ENCODE peak calls at places on chromosomes 2 and 18, in six cellular contexts. U is H1, Z is WTC11, B is K562, N is HepG2, X is GM12878. I is an unnamed sample.

GRCh38 chr2:165470351-165470750 is 853 bp downstream of the CSRNP3 start:
- DNase-seq in U (no peak), Z (no peak), B (no peak), N (no peak), X (no peak), I (no peak)

GRCh38 chr2:200782243-200782642 is 29.5 kb upstream of the BZW1 start:
- DNase-seq in U (no peak), Z (no peak), B (no peak), N (no peak), X (no peak), I (no peak)

GRCh38 chr2:143903172-143903856 is 616.6 kb downstream of the ZEB2 start:
- DNase-seq in U (no peak), Z (no peak), B (no peak), N (no peak), X (no peak), I (no peak)

GRCh38 chr18:63603772-63604171 is 16.6 kb downstream of the SERPINB13 start:
- DNase-seq in U (no peak), Z (no peak), B (no peak), N (no peak), X (peak; percentile 42), I (no peak)

GRCh38 chr2:98715812-98716451 is 15.0 kb downstream of the MGAT4A start:
- DNase-seq in U (no peak), Z (no peak), B (no peak), N (no peak), X (no peak), I (no peak)

GRCh38 chr2:228224410-228224809 is 42.9 kb upstream of the SPHKAP start:
- DNase-seq in U (no peak), Z (no peak), B (no peak), N (no peak), X (no peak), I (no peak)

GRCh38 chr2:229342376-229342775 is 71.3 kb upstream of the PID1 start:
- DNase-seq in U (peak; percentile 89), Z (peak; percentile 83), B (peak; percentile 13), N (peak; percentile 4), X (no peak), I (peak; percentile 26)

GRCh38 chr2:54878182-54878581 is 154.7 kb downstream of the EML6 start:
- DNase-seq in U (no peak), Z (no peak), B (peak; percentile 14), N (no peak), X (no peak), I (no peak)

GRCh38 chr18:34540897-34541296 is 169.2 kb upstream of the DTNA start:
- DNase-seq in U (no peak), Z (no peak), B (no peak), N (no peak), X (no peak), I (no peak)

GRCh38 chr18:45851196-45851925 is 25.9 kb downstream of the SIGLEC15 start:
- DNase-seq in U (no peak), Z (no peak), B (no peak), N (no peak), X (no peak), I (no peak)

GRCh38 chr2:121816797-121817196 is 61.3 kb downstream of the TSN start:
- DNase-seq in U (no peak), Z (no peak), B (no peak), N (no peak), X (no peak), I (no peak)

GRCh38 chr2:179201884-179202283 is 62.7 kb downstream of the SESTD1 start:
- DNase-seq in U (no peak), Z (no peak), B (no peak), N (no peak), X (no peak), I (peak; percentile 8)

GRCh38 chr2:84906900-84907714 is 1.7 kb downstream of the TMSB10 start:
- DNase-seq in U (no peak), Z (no peak), B (peak; percentile 22), N (peak; percentile 57), X (no peak), I (peak; percentile 83)

GRCh38 chr18:74897971-74898657 is 300.4 kb downstream of the ZNF407 start:
- DNase-seq in U (no peak), Z (no peak), B (no peak), N (no peak), X (no peak), I (no peak)

GRCh38 chr2:219387284-219388126 is at the start of gene DNPEP:
- DNase-seq in U (peak; percentile 96), Z (peak; percentile 92), B (peak; percentile 92), N (peak; percentile 86), X (peak; percentile 44), I (peak; percentile 73)

GRCh38 chr18:59493019-59493418 is 134.0 kb upstream of the LMAN1 start:
- DNase-seq in U (no peak), Z (no peak), B (no peak), N (no peak), X (no peak), I (no peak)

GRCh38 chr18:44856157-44856556 is 175.5 kb downstream of the SETBP1 start:
- DNase-seq in U (no peak), Z (no peak), B (no peak), N (no peak), X (no peak), I (no peak)

GRCh38 chr2:54041135-54041534 is 70.3 kb upstream of the PSME4 start:
- DNase-seq in U (no peak), Z (no peak), B (no peak), N (no peak), X (no peak), I (no peak)

GRCh38 chr2:62467475-62468321 is 38.3 kb downstream of the TMEM17 start:
- DNase-seq in U (no peak), Z (no peak), B (no peak), N (peak; percentile 71), X (no peak), I (no peak)

GRCh38 chr2:40096360-40096759 is 317.3 kb upstream of the THUMPD2 start:
- DNase-seq in U (no peak), Z (no peak), B (no peak), N (no peak), X (no peak), I (no peak)

GRCh38 chr18:58364867-58365533 is 263.9 kb downstream of the ALPK2 start:
- DNase-seq in U (no peak), Z (no peak), B (no peak), N (no peak), X (no peak), I (no peak)

GRCh38 chr2:200156140-200156858 is 150.2 kb upstream of the SPATS2L start:
- DNase-seq in U (no peak), Z (no peak), B (no peak), N (peak; percentile 24), X (no peak), I (no peak)

GRCh38 chr18:12307871-12308385 is at the start of gene TUBB6:
- DNase-seq in U (peak; percentile 81), Z (peak; percentile 73), B (peak; percentile 93), N (no peak), X (no peak), I (no peak)

GRCh38 chr2:204869142-204869823 is 324.0 kb downstream of the PARD3B start:
- DNase-seq in U (no peak), Z (no peak), B (no peak), N (no peak), X (no peak), I (no peak)

GRCh38 chr2:134250840-134251461 is 2.9 kb upstream of the MGAT5 start:
- DNase-seq in U (no peak), Z (no peak), B (no peak), N (no peak), X (no peak), I (no peak)

GRCh38 chr18:37764526-37764925 is 198.9 kb upstream of the CELF4 start:
- DNase-seq in U (no peak), Z (no peak), B (no peak), N (no peak), X (no peak), I (no peak)

GRCh38 chr18:37762076-37762475 is 196.5 kb upstream of the CELF4 start:
- DNase-seq in U (no peak), Z (no peak), B (no peak), N (no peak), X (no peak), I (no peak)
- TF ChIP-seq ATF3 in U (no peak), Z (no peak), B (no peak), N (no peak), X (no peak), I (no peak)

DNA sequence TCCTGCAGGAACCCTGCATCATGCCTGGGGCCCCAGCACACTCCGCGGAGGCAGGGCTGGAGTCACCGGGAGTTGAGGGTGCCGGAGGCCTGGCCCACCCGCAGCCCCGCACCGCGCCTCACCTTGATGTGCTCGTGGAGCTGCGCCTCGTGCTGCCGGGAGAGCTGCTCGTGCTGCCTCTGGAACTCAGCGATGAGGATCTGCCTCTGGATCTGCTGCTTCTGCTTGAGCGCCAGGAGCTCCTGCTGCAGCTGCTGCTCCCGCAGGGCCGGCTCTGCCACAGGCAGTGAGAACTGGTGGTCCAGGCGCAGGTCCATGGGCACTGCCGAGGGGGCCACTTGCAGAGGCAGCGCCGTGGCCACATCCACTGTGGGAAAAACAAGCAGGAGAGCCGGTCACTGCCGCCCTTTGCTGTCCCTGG is 211.1 kb downstream of the HDAC4 start:
- DNase-seq in U (no peak), Z (no peak), B (no peak), N (no peak), X (no peak), I (no peak)
- TF ChIP-seq ATF3 in U (no peak), Z (no peak), B (no peak), N (no peak), X (no peak), I (no peak)

GRCh38 chr2:238449241-238449640 is 22.5 kb downstream of the ASB1 start:
- DNase-seq in U (no peak), Z (no peak), B (no peak), N (no peak), X (no peak), I (no peak)

GRCh38 chr2:238446371-238446770 is 19.6 kb downstream of the ASB1 start:
- DNase-seq in U (peak; percentile 19), Z (no peak), B (no peak), N (no peak), X (no peak), I (no peak)

GRCh38 chr2:238448031-238448955 is 21.6 kb downstream of the ASB1 start:
- DNase-seq in U (no peak), Z (no peak), B (no peak), N (no peak), X (no peak), I (no peak)

GRCh38 chr2:238450440-238450861 is 23.7 kb downstream of the ASB1 start:
- DNase-seq in U (no peak), Z (no peak), B (no peak), N (no peak), X (no peak), I (no peak)

DNA sequence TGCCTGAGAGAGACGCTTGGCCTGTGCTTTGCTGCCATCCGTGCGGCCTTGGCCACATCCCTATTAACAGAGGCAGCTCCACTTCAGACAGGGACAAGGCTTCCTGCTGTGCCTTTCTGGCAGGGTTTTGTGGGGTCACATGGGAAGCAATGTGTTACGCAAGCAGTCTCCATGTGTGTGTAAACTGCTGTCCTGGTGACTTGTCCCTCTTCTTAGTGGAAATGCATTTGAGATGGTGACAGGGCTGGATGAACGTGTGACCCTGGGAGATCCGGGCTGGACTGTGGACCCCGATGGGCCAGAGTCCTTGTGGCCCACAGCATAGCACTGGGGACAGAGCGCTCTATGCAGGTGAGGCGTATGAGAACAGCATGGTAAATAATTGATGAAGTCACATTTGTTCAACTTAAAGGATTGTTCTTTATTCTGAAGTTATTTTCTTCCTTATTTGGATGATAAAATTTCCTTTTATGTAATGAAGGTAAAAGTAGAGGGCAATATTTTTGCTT is 23.2 kb downstream of the ASB1 start:
- DNase-seq in U (no peak), Z (no peak), B (no peak), N (peak; percentile 98), X (no peak), I (no peak)
- TF ChIP-seq ATF3 in U (no peak), Z (no peak), B (no peak), N (peak; percentile 46), X (no peak), I (no peak)

GRCh38 chr2:241150660-241151530 is 628 bp downstream of the PPP1R7 start:
- DNase-seq in U (no peak), Z (no peak), B (no peak), N (no peak), X (no peak), I (no peak)
- TF ChIP-seq ATF3 in U (no peak), Z (no peak), B (no peak), N (no peak), X (no peak), I (no peak)

I was measured in HCT116.